ENCODE peak calls at places on chromosomes 3 and 15, in ten cellular contexts. U is HEK293T; O is adrenal gland; Q is RPMI8226; Z is NCI-H1436; G is substantia nigra; V is DMS 273 treated with DMSO at 0.1 percent for 48 hours; F is posterior cingulate gyrus; H is activated CD4-positive, alpha-beta T cell treated with anti-CD3 and anti-CD28 coated beads for 48 hours; A is HCT116. W is an unnamed sample.

GRCh38 chr3:20552605-20553275 is 366.7 kb upstream of the SGO1 start:
- DNase-seq in U (no peak), O (no peak), Q (no peak), Z (no peak), G (no peak), V (no peak), F (no peak), H (no peak), A (no peak), W (no peak)

GRCh38 chr3:120145498-120146285 is 51.4 kb upstream of the GSK3B start:
- DNase-seq in U (no peak), O (no peak), Q (no peak), Z (no peak), G (no peak), V (no peak), F (no peak), H (peak; percentile 21), A (peak; percentile 55), W (no peak)

GRCh38 chr3:53705774-53706173 is 140.4 kb downstream of the CHDH start:
- DNase-seq in U (no peak), O (no peak), Q (peak; percentile 62), Z (no peak), G (no peak), V (no peak), F (no peak), H (no peak), A (no peak), W (peak; percentile 43)

GRCh38 chr3:54654776-54655175 is 273.1 kb downstream of the LRTM1 start:
- DNase-seq in U (no peak), O (no peak), Q (no peak), Z (no peak), G (no peak), V (no peak), F (no peak), H (no peak), A (no peak), W (no peak)

GRCh38 chr3:70742081-70742480 is 429.6 kb upstream of the MDFIC2 start:
- DNase-seq in U (no peak), O (no peak), Q (no peak), Z (no peak), G (no peak), V (no peak), F (no peak), H (no peak), A (no peak), W (no peak)

GRCh38 chr15:56758770-56759449 is 25.6 kb upstream of the ZNF280D start:
- DNase-seq in U (no peak), O (no peak), Q (no peak), Z (no peak), G (no peak), V (no peak), F (no peak), H (no peak), A (no peak), W (no peak)

GRCh38 chr3:194184265-194184751 is 48.4 kb downstream of the HES1 start:
- DNase-seq in U (no peak), O (no peak), Q (no peak), Z (peak; percentile 41), G (no peak), V (no peak), F (no peak), H (no peak), A (no peak), W (no peak)

GRCh38 chr3:50617096-50617791 is at the start of gene MAPKAPK3:
- DNase-seq in U (no peak), O (peak; percentile 61), Q (peak; percentile 57), Z (no peak), G (no peak), V (no peak), F (no peak), H (peak; percentile 47), A (no peak), W (peak; percentile 20)

GRCh38 chr3:194062825-194063224 is 73.1 kb upstream of the HES1 start:
- DNase-seq in U (no peak), O (no peak), Q (no peak), Z (no peak), G (no peak), V (no peak), F (no peak), H (no peak), A (no peak), W (no peak)

GRCh38 chr3:65732060-65732933 is 306.4 kb downstream of the MAGI1 start:
- DNase-seq in U (peak; percentile 70), O (peak; percentile 30), Q (peak; percentile 61), Z (peak; percentile 3), G (no peak), V (peak; percentile 18), F (no peak), H (peak; percentile 2), A (peak; percentile 29), W (peak; percentile 65)

GRCh38 chr15:96381463-96381862 is 51.0 kb downstream of the NR2F2 start:
- DNase-seq in U (no peak), O (no peak), Q (no peak), Z (no peak), G (no peak), V (no peak), F (no peak), H (no peak), A (no peak), W (no peak)

GRCh38 chr3:175336406-175337133 is 477.4 kb downstream of the NAALADL2 start:
- DNase-seq in U (no peak), O (no peak), Q (peak; percentile 90), Z (peak; percentile 68), G (no peak), V (no peak), F (no peak), H (no peak), A (no peak), W (no peak)

GRCh38 chr15:70121656-70122297 is 24.1 kb upstream of the TLE3 start:
- DNase-seq in U (no peak), O (peak; percentile 84), Q (no peak), Z (no peak), G (no peak), V (no peak), F (no peak), H (no peak), A (no peak), W (no peak)

GRCh38 chr3:184261270-184262165 is at the start of gene CAMK2N2:
- DNase-seq in U (peak; percentile 69), O (peak; percentile 80), Q (peak; percentile 65), Z (peak; percentile 92), G (no peak), V (peak; percentile 92), F (peak; percentile 73), H (peak; percentile 58), A (no peak), W (no peak)